ENCODE peak calls at places on chromosome 11, in eight cellular contexts. One of them, this sample, is unnamed.

GRCh38 chr11:45857834-45858492 is 10.7 kb downstream of the CRY2 start:
- DNase-seq in neuronal stem cell: no peak
- DNase-seq in posterior cingulate gyrus: no peak
- DNase-seq in GM10248: no peak
- DNase-seq in NCI-H187 treated with DMSO at 0.1 percent for 48 hours: no peak
- DNase-seq in H7: no peak
- DNase-seq in dorsolateral prefrontal cortex: no peak
- DNase-seq in tibial nerve: peak
- DNase-seq in this sample: peak

GRCh38 chr11:123194308-123195181 is 503 bp downstream of the CLMP start:
- DNase-seq in neuronal stem cell: peak
- DNase-seq in posterior cingulate gyrus: no peak
- DNase-seq in GM10248: no peak
- DNase-seq in NCI-H187 treated with DMSO at 0.1 percent for 48 hours: no peak
- DNase-seq in H7: peak
- DNase-seq in dorsolateral prefrontal cortex: no peak
- DNase-seq in tibial nerve: no peak
- DNase-seq in this sample: no peak

GRCh38 chr11:31903225-31904074 is 92.3 kb upstream of the PAX6 start:
- DNase-seq in neuronal stem cell: no peak
- DNase-seq in posterior cingulate gyrus: no peak
- DNase-seq in GM10248: no peak
- DNase-seq in NCI-H187 treated with DMSO at 0.1 percent for 48 hours: no peak
- DNase-seq in H7: no peak
- DNase-seq in dorsolateral prefrontal cortex: no peak
- DNase-seq in tibial nerve: peak
- DNase-seq in this sample: no peak

GRCh38 chr11:31114437-31114836 is 255.1 kb downstream of the DCDC1 start:
- DNase-seq in neuronal stem cell: no peak
- DNase-seq in posterior cingulate gyrus: no peak
- DNase-seq in GM10248: no peak
- DNase-seq in NCI-H187 treated with DMSO at 0.1 percent for 48 hours: no peak
- DNase-seq in H7: no peak
- DNase-seq in dorsolateral prefrontal cortex: no peak
- DNase-seq in tibial nerve: no peak
- DNase-seq in this sample: no peak

GRCh38 chr11:102929966-102930365 is 25.6 kb downstream of the MMP13 start:
- DNase-seq in neuronal stem cell: no peak
- DNase-seq in posterior cingulate gyrus: no peak
- DNase-seq in GM10248: no peak
- DNase-seq in NCI-H187 treated with DMSO at 0.1 percent for 48 hours: no peak
- DNase-seq in H7: no peak
- DNase-seq in dorsolateral prefrontal cortex: no peak
- DNase-seq in tibial nerve: no peak
- DNase-seq in this sample: no peak

GRCh38 chr11:79287952-79288351 is 152.9 kb downstream of the TENM4 start:
- DNase-seq in neuronal stem cell: no peak
- DNase-seq in posterior cingulate gyrus: no peak
- DNase-seq in GM10248: no peak
- DNase-seq in NCI-H187 treated with DMSO at 0.1 percent for 48 hours: no peak
- DNase-seq in H7: no peak
- DNase-seq in dorsolateral prefrontal cortex: no peak
- DNase-seq in tibial nerve: peak
- DNase-seq in this sample: no peak

GRCh38 chr11:134597452-134597851 is 185.4 kb upstream of the B3GAT1 start:
- DNase-seq in neuronal stem cell: no peak
- DNase-seq in posterior cingulate gyrus: no peak
- DNase-seq in GM10248: no peak
- DNase-seq in NCI-H187 treated with DMSO at 0.1 percent for 48 hours: no peak
- DNase-seq in H7: no peak
- DNase-seq in dorsolateral prefrontal cortex: no peak
- DNase-seq in tibial nerve: no peak
- DNase-seq in this sample: no peak

GRCh38 chr11:61866958-61867343 is 24.4 kb downstream of the FADS3 start:
- DNase-seq in neuronal stem cell: no peak
- DNase-seq in posterior cingulate gyrus: no peak
- DNase-seq in GM10248: no peak
- DNase-seq in NCI-H187 treated with DMSO at 0.1 percent for 48 hours: no peak
- DNase-seq in H7: no peak
- DNase-seq in dorsolateral prefrontal cortex: no peak
- DNase-seq in tibial nerve: no peak
- DNase-seq in this sample: no peak